ENCODE peak calls at places on chromosomes 1 and 21, in four cellular contexts. F is NCI-H460, P is hippocampal formation, L is renal cortical epithelial cell. J is an unnamed sample.

GRCh38 chr1:15173863-15174614 is 20.5 kb downstream of the TMEM51 start:
- DNase-seq in L (peak; percentile 79), F (no peak), P (no peak), J (no peak)

GRCh38 chr21:28858424-28858823 is 134.3 kb downstream of the LTN1 start:
- DNase-seq in F (no peak), P (no peak), L (no peak), J (no peak)

GRCh38 chr1:217482356-217483102 is 148.4 kb downstream of the GPATCH2 start:
- DNase-seq in L (peak; percentile 77), P (no peak), F (no peak), J (no peak)

GRCh38 chr21:25733859-25734653 is 648 bp downstream of the ATP5PF start:
- DNase-seq in F (no peak), L (peak; percentile 27), P (no peak), J (peak; percentile 39)

GRCh38 chr1:160080381-160081100 is 797 bp upstream of the KCNJ9 start:
- DNase-seq in L (no peak), F (no peak), P (no peak), J (no peak)

GRCh38 chr1:55472784-55473183 is 257.6 kb upstream of the USP24 start:
- DNase-seq in P (no peak), L (peak; percentile 90), F (no peak), J (no peak)

GRCh38 chr1:53878492-53879105 is 11.0 kb downstream of the YIPF1 start:
- DNase-seq in P (no peak), F (peak; percentile 22), L (peak; percentile 82), J (no peak)

GRCh38 chr1:187203257-187203656 is 374.5 kb downstream of the PLA2G4A start:
- DNase-seq in L (peak; percentile 64), F (no peak), P (no peak), J (no peak)